ENCODE peak calls at places on chromosomes 1 and 21, in four cellular contexts. X is activated T-cell treated with anti-CD3 and anti-CD28 coated beads, Interleukin-2, amount 50 U/mL, for 1 hour; B is D341Med; Q is globus pallidus. W is an unnamed sample.

GRCh38 chr1:68231627-68232303 is 558 bp downstream of the WLS start:
- DNase-seq in Q (peak), B (peak), X (no peak), W (peak)

GRCh38 chr1:29221296-29221695 is 9.4 kb downstream of the MECR start:
- DNase-seq in Q (no peak), X (no peak), B (no peak), W (no peak)

GRCh38 chr1:48073773-48074172 is 76.6 kb upstream of the TRABD2B start:
- DNase-seq in Q (no peak), B (peak), X (no peak), W (no peak)

GRCh38 chr21:31509108-31510017 is 150.1 kb upstream of the SOD1 start:
- DNase-seq in B (no peak), X (peak), Q (no peak), W (no peak)

GRCh38 chr1:66197785-66198184 is 336.2 kb upstream of the SGIP1 start:
- DNase-seq in X (no peak), Q (peak), B (no peak), W (peak)

GRCh38 chr1:184386271-184387068 is at the start of gene C1orf21:
- DNase-seq in B (peak), Q (peak), X (peak), W (peak)

GRCh38 chr1:244496186-244496585 is 35.1 kb downstream of the CATSPERE start:
- DNase-seq in X (no peak), B (no peak), Q (no peak), W (no peak)

GRCh38 chr1:43445618-43446387 is 7.9 kb downstream of the HYI start:
- DNase-seq in Q (no peak), B (no peak), X (peak), W (no peak)

GRCh38 chr1:20618550-20618949 is 14.7 kb upstream of the PINK1 start:
- DNase-seq in Q (no peak), X (no peak), B (no peak), W (no peak)

GRCh38 chr1:244460195-244460594 is 878 bp upstream of the CATSPERE start:
- DNase-seq in X (no peak), Q (no peak), B (no peak), W (no peak)

W was measured in pons.